ENCODE peak calls at places on chromosomes 13 and 19, in four cellular contexts. G, U, F and Q are unnamed samples.

GRCh38 chr19:3606690-3607289 is at the start of gene TBXA2R:
- DNase-seq in G (peak), U (peak), F (peak), Q (no peak)

GRCh38 chr13:100363351-100363750 is 225.2 kb downstream of the GGACT start:
- DNase-seq in G (peak), U (no peak), F (no peak), Q (no peak)

GRCh38 chr13:23496255-23496654 is 62.8 kb upstream of the SACS start:
- DNase-seq in G (no peak), U (no peak), F (no peak), Q (no peak)

GRCh38 chr13:79126706-79127105 is 279.3 kb downstream of the RBM26 start:
- DNase-seq in G (no peak), U (no peak), F (no peak), Q (no peak)

GRCh38 chr13:50615234-50615633 is 228.3 kb downstream of the DLEU7 start:
- DNase-seq in G (no peak), U (no peak), F (no peak), Q (no peak)

GRCh38 chr19:45522010-45522941 is 15.0 kb downstream of the VASP start:
- DNase-seq in G (no peak), U (no peak), F (no peak), Q (no peak)

GRCh38 chr19:46862504-46862835 is 1.7 kb downstream of the ARHGAP35 start:
- DNase-seq in G (no peak), U (no peak), F (no peak), Q (no peak)

GRCh38 chr19:48174445-48175030 is 4.1 kb downstream of the ZSWIM9 start:
- DNase-seq in G (no peak), U (no peak), F (no peak), Q (no peak)

GRCh38 chr19:50663280-50663790 is 14.1 kb downstream of the C19orf81 start:
- DNase-seq in G (no peak), U (no peak), F (no peak), Q (no peak)

GRCh38 chr13:33494596-33495214 is 209.2 kb upstream of the STARD13 start:
- DNase-seq in G (peak), U (no peak), F (no peak), Q (no peak)

GRCh38 chr13:73535341-73535740 is 476.5 kb downstream of the KLF5 start:
- DNase-seq in G (no peak), U (no peak), F (no peak), Q (no peak)